ENCODE peak calls at places on chromosomes 4 and X, in six cellular contexts. Q, J, L, E, H and F are unnamed samples. For H3K4me1, the result is how much of the 10 kb centered on the place peaks cover.

GRCh38 chrX:153954618-153955450 is 10.4 kb upstream of the RENBP start:
- DNase-seq in Q (no peak), J (no peak), L (no peak), E (no peak), H (no peak), F (no peak)

GRCh38 chr4:101205878-101206277 is 141.4 kb downstream of the PPP3CA start:
- DNase-seq in Q (no peak), J (no peak), L (no peak), E (peak), H (no peak), F (no peak)

GRCh38 chrX:87049567-87049966 is 468.0 kb upstream of the KLHL4 start:
- DNase-seq in Q (no peak), J (no peak), L (no peak), E (no peak), H (no peak), F (no peak)

GRCh38 chr4:1347410-1347864 is 429 bp downstream of the UVSSA start:
- DNase-seq in Q (peak), J (peak), L (peak), E (no peak), H (peak), F (peak)

GRCh38 chr4:38013461-38014366 is 53.5 kb downstream of the PTTG2 start:
- DNase-seq in Q (peak), J (peak), L (no peak), E (no peak), H (no peak), F (no peak)

GRCh38 chr4:25061602-25062001 is 30.9 kb upstream of the LGI2 start:
- DNase-seq in Q (no peak), J (no peak), L (no peak), E (no peak), H (no peak), F (no peak)

GRCh38 chr4:15158410-15159091 is 156.3 kb downstream of the CPEB2 start:
- DNase-seq in Q (no peak), J (no peak), L (no peak), E (no peak), H (no peak), F (no peak)

GRCh38 chrX:43317378-43317777 is 338.7 kb upstream of the MAOA start:
- DNase-seq in Q (no peak), J (no peak), L (no peak), E (no peak), H (no peak), F (no peak)

GRCh38 chr4:106063009-106063408 is 167.7 kb downstream of the NPNT start:
- DNase-seq in Q (no peak), J (no peak), L (no peak), E (no peak), H (no peak), F (no peak)

GRCh38 chr4:139556071-139556734 is at the start of gene SETD7:
- DNase-seq in Q (peak), J (peak), L (peak), E (peak), H (peak), F (peak)

GRCh38 chr4:139558235-139559094 is 2.4 kb upstream of the SETD7 start:
- DNase-seq in Q (no peak), J (no peak), L (no peak), E (no peak), H (no peak), F (no peak)

GRCh38 chr4:139556735-139557505 is 901 bp upstream of the SETD7 start:
- DNase-seq in Q (peak), J (peak), L (peak), E (peak), H (peak), F (peak)

GRCh38 chr4:139559095-139559490 is 3.1 kb upstream of the SETD7 start:
- DNase-seq in Q (no peak), J (no peak), L (no peak), E (no peak), H (no peak), F (no peak)

GRCh38 chr4:139557506-139558110 is 1.6 kb upstream of the SETD7 start:
- DNase-seq in Q (no peak), J (no peak), L (no peak), E (no peak), H (no peak), F (no peak)
- H3K4me1 ChIP-seq in Q (half or more), J (under half), L (under half), E (half or more), H (under half), F (under half)

GRCh38 chrX:16451331-16451730 is 198.6 kb upstream of the S100G start:
- DNase-seq in Q (no peak), J (no peak), L (no peak), E (no peak), H (no peak), F (no peak)
- H3K4me3 ChIP-seq in Q (no peak), J (no peak), L (no peak), E (no peak), H (no peak), F (no peak)

DNA sequence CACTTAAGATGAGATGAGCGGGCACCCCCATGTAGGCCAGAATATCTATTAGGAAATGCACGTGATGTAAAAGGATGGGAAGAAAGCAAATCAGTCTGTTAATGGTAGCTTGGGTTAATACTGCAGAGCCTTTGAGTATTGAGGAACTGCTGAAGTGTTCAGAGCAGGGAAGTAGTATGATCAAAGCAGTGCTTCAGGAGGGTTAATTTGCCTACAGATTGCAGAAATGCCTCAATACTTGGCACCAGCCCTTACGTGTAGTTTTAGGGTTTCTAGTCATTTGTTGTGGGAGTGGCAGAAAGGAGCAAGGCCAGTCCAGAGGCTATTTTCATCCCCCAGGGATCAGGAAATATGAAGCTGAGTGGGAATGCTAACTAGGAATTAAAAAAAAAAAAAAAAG is 19.7 kb downstream of the ZFX start:
- DNase-seq in Q (no peak), J (no peak), L (no peak), E (no peak), H (no peak), F (no peak)
- H3K4me1 ChIP-seq in Q (half or more), J (under half), L (under half), E (under half), H (under half), F (under half)

DNA sequence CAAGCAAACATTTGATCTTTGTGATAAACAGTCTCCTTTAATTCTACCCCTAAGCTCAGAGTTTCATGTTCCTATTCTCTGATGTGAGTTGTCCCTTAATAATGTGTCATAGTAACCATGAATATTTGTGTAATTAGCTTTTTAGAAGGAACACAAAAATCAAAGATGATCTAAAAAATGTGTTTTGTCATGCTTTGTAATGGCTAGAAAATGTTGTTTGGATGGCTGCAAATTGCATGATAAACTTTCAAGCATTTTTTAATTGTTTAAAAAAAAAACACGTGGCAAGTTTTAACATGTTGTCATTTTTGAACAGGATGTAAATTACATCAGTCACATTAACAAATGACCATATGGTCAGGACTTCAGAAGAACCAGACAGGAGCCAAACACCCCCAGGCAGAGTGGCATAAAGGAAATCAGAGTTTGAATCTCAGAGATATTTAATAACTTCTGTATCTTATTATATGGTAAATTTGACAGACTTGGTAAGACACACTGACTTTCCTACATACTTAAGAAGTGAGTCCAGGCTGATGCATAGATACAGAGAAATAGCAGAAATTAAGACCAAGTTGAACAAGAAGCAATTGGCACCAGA is 223.9 kb upstream of the VEGFC start:
- DNase-seq in Q (no peak), J (no peak), L (no peak), E (no peak), H (no peak), F (no peak)
- H3K4me3 ChIP-seq in Q (no peak), J (no peak), L (no peak), E (no peak), H (no peak), F (no peak)

DNA sequence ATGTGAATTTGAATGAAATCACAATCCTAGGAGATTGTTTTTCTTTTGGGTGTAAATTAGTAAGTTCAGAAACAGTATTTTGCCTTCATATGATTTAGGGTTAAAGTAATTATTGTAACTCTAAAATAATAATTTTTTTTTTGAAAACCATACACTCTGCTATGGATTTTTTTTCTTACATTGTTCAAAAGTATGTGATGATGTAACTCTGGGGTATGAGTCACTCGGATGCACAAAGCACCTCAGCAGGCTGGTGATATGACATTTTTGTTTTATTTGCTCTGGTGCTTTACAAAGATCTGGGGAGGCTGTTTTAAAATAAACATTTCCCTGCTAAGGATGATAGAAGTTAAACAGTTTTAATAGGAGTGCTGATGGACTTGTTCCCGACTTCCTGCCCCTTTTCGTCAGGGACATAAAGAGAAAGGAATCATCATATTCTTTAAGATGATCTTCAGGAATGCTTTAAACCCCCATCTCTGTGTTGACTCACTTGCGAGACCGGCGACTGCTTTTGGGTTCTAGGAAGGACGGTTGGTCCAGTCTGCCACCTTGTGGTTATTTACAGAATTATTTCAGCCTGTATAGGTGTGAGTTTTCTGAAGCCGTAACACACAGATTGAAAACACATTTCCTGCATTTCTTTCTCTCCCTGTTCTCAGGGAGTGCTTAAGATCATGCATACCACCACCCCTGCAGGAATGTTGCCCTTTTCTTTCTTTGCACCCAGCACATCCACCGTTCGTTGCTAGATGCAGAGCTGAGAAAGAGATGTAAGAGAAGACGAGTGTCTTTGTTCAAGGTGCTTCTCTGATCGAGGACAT is 72.5 kb downstream of the RAPGEF2 start:
- DNase-seq in Q (peak), J (peak), L (no peak), E (peak), H (no peak), F (peak)
- H3K4me1 ChIP-seq in Q (half or more), J (under half), L (under half), E (under half), H (half or more), F (under half)

GRCh38 chr4:81502561-81502960 is 30.9 kb upstream of the RASGEF1B start:
- DNase-seq in Q (no peak), J (no peak), L (no peak), E (no peak), H (no peak), F (no peak)

GRCh38 chr4:81503586-81503985 is 31.9 kb upstream of the RASGEF1B start:
- DNase-seq in Q (no peak), J (no peak), L (no peak), E (no peak), H (no peak), F (no peak)

GRCh38 chr4:81506731-81507130 is 35.0 kb upstream of the RASGEF1B start:
- DNase-seq in Q (no peak), J (no peak), L (no peak), E (no peak), H (no peak), F (no peak)

GRCh38 chr4:81507530-81507929 is 35.8 kb upstream of the RASGEF1B start:
- DNase-seq in Q (no peak), J (no peak), L (no peak), E (no peak), H (no peak), F (no peak)

DNA sequence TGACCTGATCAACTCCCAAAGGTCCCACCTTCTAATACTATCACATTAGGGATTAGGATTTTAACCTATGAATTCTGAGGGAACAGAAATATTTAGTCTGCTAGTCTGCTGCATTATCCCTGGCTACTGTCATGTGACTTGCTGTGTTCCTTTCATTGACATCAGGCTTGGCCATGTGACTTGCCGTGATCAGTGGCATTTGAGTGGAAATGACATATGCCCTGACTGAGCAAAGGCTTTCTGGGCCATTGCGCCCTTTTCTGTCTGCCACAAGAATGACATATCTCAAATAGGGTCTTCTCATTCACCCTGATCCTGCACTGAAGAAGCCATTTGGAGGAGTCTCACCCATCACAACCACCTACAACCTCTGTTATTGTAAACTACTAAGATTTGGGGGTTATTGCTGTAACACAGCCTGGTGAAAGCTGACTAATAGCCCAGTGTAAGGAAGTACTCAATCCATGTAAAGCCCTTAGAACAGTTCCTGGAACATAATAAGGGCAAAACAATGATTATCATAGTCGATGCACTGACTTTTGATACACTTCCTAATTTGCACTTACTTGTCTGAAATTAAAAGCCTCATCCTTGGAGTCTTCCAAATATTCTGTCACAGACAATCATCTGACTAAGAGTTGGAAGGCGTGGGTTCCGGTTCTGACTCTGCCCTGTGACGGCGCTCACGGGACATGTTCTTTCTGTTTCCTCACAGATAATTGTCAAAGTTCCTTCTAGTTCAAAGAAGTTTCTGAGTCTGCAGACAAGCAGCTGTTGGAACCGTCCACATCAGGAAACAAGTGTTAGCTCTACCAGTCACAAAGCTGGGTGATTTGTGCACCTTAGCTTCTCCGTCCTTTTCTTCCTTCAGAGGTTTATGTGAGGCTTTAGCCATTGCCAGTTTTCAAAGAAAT is 33.2 kb upstream of the RASGEF1B start:
- DNase-seq in Q (peak), J (peak), L (no peak), E (peak), H (peak), F (no peak)
- H3K4me3 ChIP-seq in Q (peak), J (no peak), L (no peak), E (peak), H (peak), F (no peak)

DNA sequence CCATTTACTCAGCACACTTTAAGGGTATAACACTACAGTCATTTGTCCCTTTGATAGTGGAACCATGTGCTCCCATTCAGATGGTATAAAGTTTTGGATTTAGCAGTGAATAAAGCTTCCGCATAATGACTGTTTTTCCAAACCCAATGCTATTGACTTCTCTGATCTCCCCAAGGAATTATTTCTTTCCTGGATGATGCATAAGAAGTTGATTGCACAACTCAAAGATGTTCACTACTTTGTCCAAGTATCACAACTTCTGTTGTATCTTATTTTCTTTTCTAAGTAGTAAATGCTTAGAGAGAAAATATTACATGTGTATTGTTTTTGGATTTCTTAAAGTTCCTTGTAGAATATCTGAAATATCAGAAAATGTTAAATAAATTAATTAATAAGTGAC is 300.2 kb downstream of the GPM6A start:
- DNase-seq in Q (no peak), J (no peak), L (no peak), E (no peak), H (no peak), F (no peak)
- H3K4me1 ChIP-seq in Q (under half), J (under half), L (under half), E (under half), H (under half), F (under half)

GRCh38 chr4:152257601-152258066 is 278.3 kb downstream of the FBXW7 start:
- DNase-seq in Q (no peak), J (no peak), L (no peak), E (no peak), H (no peak), F (peak)

GRCh38 chr4:152258391-152258790 is 277.5 kb downstream of the FBXW7 start:
- DNase-seq in Q (no peak), J (no peak), L (no peak), E (no peak), H (no peak), F (no peak)

GRCh38 chr4:152258804-152259708 is 276.8 kb downstream of the FBXW7 start:
- DNase-seq in Q (no peak), J (no peak), L (no peak), E (no peak), H (no peak), F (peak)

GRCh38 chr4:152255437-152255836 is 280.5 kb downstream of the FBXW7 start:
- DNase-seq in Q (no peak), J (no peak), L (no peak), E (peak), H (no peak), F (no peak)

DNA sequence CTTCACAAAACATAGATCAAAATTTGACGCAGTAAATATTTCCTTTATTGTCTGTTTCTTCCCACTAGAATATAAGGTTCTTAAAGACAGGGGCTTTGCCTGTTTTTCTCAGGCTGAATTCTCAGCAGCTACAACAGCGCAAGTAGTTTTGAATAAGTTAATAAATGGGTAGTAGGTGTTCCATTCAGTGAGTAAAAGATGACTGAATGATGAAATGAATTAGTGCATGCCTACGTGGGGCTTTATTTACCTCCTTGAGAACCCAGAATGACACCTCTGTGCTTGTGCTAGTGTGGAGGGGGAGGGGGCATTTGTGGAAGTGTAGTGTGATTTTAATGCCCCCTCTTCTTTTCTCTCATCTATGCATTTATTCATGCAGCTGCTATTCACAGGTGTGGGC is 278.9 kb downstream of the FBXW7 start:
- DNase-seq in Q (no peak), J (no peak), L (no peak), E (no peak), H (no peak), F (no peak)
- H3K4me3 ChIP-seq in Q (no peak), J (no peak), L (no peak), E (no peak), H (no peak), F (no peak)

GRCh38 chr4:8274066-8274652 is 4.6 kb downstream of the HTRA3 start:
- DNase-seq in Q (no peak), J (no peak), L (no peak), E (no peak), H (no peak), F (no peak)
- H3K4me1 ChIP-seq in Q (half or more), J (under half), L (under half), E (under half), H (under half), F (under half)